ENCODE peak calls at places on chromosomes 11 and 22, in seven cellular contexts. S is thoracic aorta; K is ascending aorta; V is tibial nerve; B is mesendoderm; Y is Jurkat, Clone E6-1; T is aorta. W is an unnamed sample.

GRCh38 chr11:133930767-133931448 is 25.9 kb downstream of the IGSF9B start:
- DNase-seq in S (no peak), K (no peak), V (no peak), B (no peak), Y (no peak), T (peak), W (no peak)

GRCh38 chr11:8871283-8871775 is 39.7 kb upstream of the AKIP1 start:
- DNase-seq in S (no peak), K (no peak), V (peak), B (peak), Y (no peak), T (no peak), W (peak)

GRCh38 chr11:99257131-99257530 is 236.4 kb downstream of the CNTN5 start:
- DNase-seq in S (no peak), K (no peak), V (no peak), B (peak), Y (no peak), T (no peak), W (no peak)

GRCh38 chr11:33598426-33599069 is 102.1 kb downstream of the C11orf91 start:
- DNase-seq in S (no peak), K (no peak), V (no peak), B (peak), Y (no peak), T (no peak), W (no peak)

GRCh38 chr11:88807349-88807748 is 258.4 kb downstream of the GRM5 start:
- DNase-seq in S (no peak), K (no peak), V (no peak), B (peak), Y (no peak), T (no peak), W (no peak)

GRCh38 chr11:22331771-22332170 is 6.4 kb upstream of the SLC17A6 start:
- DNase-seq in S (no peak), K (no peak), V (no peak), B (no peak), Y (no peak), T (no peak), W (no peak)

GRCh38 chr11:133134561-133135173 is 397.6 kb downstream of the OPCML start:
- DNase-seq in S (no peak), K (no peak), V (no peak), B (peak), Y (peak), T (no peak), W (no peak)

GRCh38 chr11:46345131-46345597 is 2.1 kb upstream of the DGKZ start:
- DNase-seq in S (no peak), K (no peak), V (no peak), B (peak), Y (no peak), T (no peak), W (no peak)

GRCh38 chr22:28710889-28711285 is 30.7 kb downstream of the CHEK2 start:
- DNase-seq in S (no peak), K (no peak), V (no peak), B (no peak), Y (no peak), T (no peak), W (no peak)

GRCh38 chr22:39748877-39749276 is 144.7 kb downstream of the ENTHD1 start:
- DNase-seq in S (no peak), K (no peak), V (no peak), B (no peak), Y (no peak), T (no peak), W (no peak)

GRCh38 chr22:21796863-21797262 is 61.3 kb upstream of the YPEL1 start:
- DNase-seq in S (no peak), K (no peak), V (no peak), B (no peak), Y (no peak), T (no peak), W (no peak)

GRCh38 chr22:18968011-18968749 is 32.1 kb upstream of the PRODH start:
- DNase-seq in S (no peak), K (no peak), V (no peak), B (peak), Y (no peak), T (peak), W (no peak)

GRCh38 chr11:65576867-65577755 is 1.3 kb downstream of the EHBP1L1 start:
- DNase-seq in S (peak), K (peak), V (no peak), B (no peak), Y (no peak), T (peak), W (no peak)

GRCh38 chr22:40533712-40534378 is 102.7 kb downstream of the MRTFA start:
- DNase-seq in S (no peak), K (no peak), V (no peak), B (peak), Y (peak), T (no peak), W (no peak)

GRCh38 chr22:24592846-24593809 is at the start of gene LRRC75B:
- DNase-seq in S (peak), K (peak), V (peak), B (peak), Y (no peak), T (peak), W (peak)

GRCh38 chr11:65556470-65557279 is 1.5 kb downstream of the LTBP3 start:
- DNase-seq in S (no peak), K (no peak), V (no peak), B (no peak), Y (no peak), T (no peak), W (no peak)

GRCh38 chr11:69244286-69244685 is 49.7 kb upstream of the MYEOV start:
- DNase-seq in S (no peak), K (no peak), V (no peak), B (no peak), Y (no peak), T (peak), W (peak)

GRCh38 chr11:80441821-80442220 is 1001.0 kb upstream of the TENM4 start:
- DNase-seq in S (no peak), K (no peak), V (no peak), B (no peak), Y (no peak), T (no peak), W (no peak)

GRCh38 chr11:45614196-45614828 is 51.1 kb downstream of the CHST1 start:
- DNase-seq in S (no peak), K (no peak), V (no peak), B (no peak), Y (no peak), T (no peak), W (no peak)

GRCh38 chr11:36077368-36077767 is 133.5 kb downstream of the LDLRAD3 start:
- DNase-seq in S (no peak), K (no peak), V (no peak), B (no peak), Y (no peak), T (no peak), W (no peak)

GRCh38 chr11:123434911-123435310 is 4.8 kb downstream of the GRAMD1B start:
- DNase-seq in S (no peak), K (no peak), V (no peak), B (peak), Y (no peak), T (no peak), W (no peak)

GRCh38 chr22:50148991-50149721 is 21.4 kb upstream of the PANX2 start:
- DNase-seq in S (no peak), K (no peak), V (no peak), B (peak), Y (peak), T (no peak), W (no peak)

GRCh38 chr11:127966821-127967220 is 620.5 kb downstream of the ETS1 start:
- DNase-seq in S (no peak), K (no peak), V (no peak), B (no peak), Y (no peak), T (no peak), W (no peak)

GRCh38 chr11:2901854-2902783 is 16.5 kb upstream of the CDKN1C start:
- DNase-seq in S (peak), K (peak), V (peak), B (peak), Y (peak), T (peak), W (peak)

GRCh38 chr22:31861226-31861840 is 83.0 kb upstream of the YWHAH start:
- DNase-seq in S (no peak), K (no peak), V (no peak), B (no peak), Y (no peak), T (no peak), W (no peak)

GRCh38 chr22:46071451-46072029 is 78.8 kb upstream of the PPARA start:
- DNase-seq in S (peak), K (peak), V (peak), B (no peak), Y (peak), T (peak), W (peak)

GRCh38 chr11:18540207-18541009 is 13.7 kb upstream of the TSG101 start:
- DNase-seq in S (no peak), K (no peak), V (no peak), B (peak), Y (peak), T (no peak), W (no peak)

GRCh38 chr11:16917941-16918340 is 96.3 kb downstream of the PLEKHA7 start:
- DNase-seq in S (no peak), K (no peak), V (no peak), B (no peak), Y (no peak), T (no peak), W (no peak)

GRCh38 chr11:32960553-32961164 is 55.0 kb upstream of the DEPDC7 start:
- DNase-seq in S (no peak), K (no peak), V (no peak), B (peak), Y (peak), T (no peak), W (no peak)

GRCh38 chr22:46592390-46592872 is 27.8 kb upstream of the GRAMD4 start:
- DNase-seq in S (no peak), K (no peak), V (no peak), B (peak), Y (peak), T (peak), W (no peak)

GRCh38 chr11:84993386-84993785 is 633.8 kb downstream of the DLG2 start:
- DNase-seq in S (no peak), K (no peak), V (no peak), B (peak), Y (no peak), T (no peak), W (no peak)

GRCh38 chr11:96339704-96340554 is 3.1 kb downstream of the MAML2 start:
- DNase-seq in S (no peak), K (no peak), V (no peak), B (no peak), Y (no peak), T (no peak), W (no peak)

DNA sequence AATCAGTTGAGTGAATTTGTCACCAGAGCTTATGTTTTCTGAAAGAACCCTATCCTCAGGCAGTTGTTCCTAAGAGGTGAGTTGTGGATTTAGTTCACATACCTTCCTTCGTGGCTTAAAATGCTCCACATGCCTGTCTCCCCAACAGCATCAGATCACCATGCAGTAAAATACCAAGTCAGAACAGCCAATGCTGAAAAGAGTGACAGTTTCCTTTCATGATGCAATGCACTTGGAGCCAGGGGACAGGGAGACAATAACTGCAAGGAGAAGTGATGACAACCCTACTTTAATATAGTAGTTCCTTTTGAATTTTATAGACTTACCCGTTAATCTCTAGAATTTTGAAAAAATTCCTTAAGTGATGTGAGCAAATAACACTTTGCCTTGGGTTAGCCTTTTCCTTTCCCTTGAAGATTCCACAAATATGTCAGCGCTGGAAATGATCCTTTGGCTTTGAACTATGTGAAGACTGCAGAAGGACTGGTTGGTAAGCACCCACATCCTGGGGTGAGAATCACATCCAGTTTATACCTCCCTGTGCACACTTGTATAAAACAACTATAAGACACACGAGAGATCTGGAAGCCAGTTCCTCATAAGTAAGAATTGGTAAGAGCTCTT is 71.2 kb downstream of the PIWIL4 start:
- DNase-seq in S (no peak), K (no peak), V (no peak), B (peak), Y (no peak), T (no peak), W (no peak)
- H3K4me3 ChIP-seq in S (peak), K (peak), V (no peak), B (no peak), Y (no peak), T (no peak), W (peak)

DNA sequence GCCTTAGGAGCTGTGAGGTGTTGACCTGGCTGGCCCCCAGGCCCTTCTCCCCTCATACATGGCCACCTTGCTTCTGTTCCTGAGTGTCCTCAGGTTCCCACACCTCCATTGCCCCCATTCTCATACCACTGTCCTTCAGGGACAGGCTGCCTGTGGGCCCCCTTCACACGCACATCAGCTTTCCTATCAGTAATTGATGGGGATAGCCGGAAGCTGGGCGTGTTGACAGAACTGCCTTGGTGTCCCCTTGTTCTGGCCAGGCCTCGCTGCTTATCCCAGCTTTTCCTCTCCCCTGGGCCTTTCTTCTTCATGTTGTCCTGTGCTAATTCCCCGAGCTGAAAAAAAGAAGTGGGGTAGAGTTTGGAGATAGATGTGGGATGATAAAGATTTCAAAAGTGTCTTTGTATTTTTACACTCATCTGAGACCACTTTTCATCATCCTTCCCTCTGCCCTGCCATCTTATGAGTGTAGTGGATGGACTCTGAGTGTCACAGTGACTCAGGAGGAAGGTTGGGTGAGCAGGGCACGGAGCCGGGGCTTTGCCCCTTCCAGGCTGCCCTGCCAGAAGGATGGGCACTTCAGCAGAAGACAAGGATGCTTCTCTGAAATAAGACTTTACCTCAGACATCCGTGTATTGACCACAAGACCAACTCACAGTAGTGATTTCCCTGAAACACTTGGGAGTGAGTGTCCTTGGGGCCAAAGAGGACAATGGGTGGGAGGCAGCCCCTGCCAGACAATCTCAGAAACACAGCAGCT is 42.8 kb downstream of the MED15 start:
- DNase-seq in S (no peak), K (no peak), V (no peak), B (no peak), Y (no peak), T (peak), W (no peak)
- H3K4me3 ChIP-seq in S (peak), K (peak), V (no peak), B (no peak), Y (no peak), T (no peak), W (no peak)

DNA sequence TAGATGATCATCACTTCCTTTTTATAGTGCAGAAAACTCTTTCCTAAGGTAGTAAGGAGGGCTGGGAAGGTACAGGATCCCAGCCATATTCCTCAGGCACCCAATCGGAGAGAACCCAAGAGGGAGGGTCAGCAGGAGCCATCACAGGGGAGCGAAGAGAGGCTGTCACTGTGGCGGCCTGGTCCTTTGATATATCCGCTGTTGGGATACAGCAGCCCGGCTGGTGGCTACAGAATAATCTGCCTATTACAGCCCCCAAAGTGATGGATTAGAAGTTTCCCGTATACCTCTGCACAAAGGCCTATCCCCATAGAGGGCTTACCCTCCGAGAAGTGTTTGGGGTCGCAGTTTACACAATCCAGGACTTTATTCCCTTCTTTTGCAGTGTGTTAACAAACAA is 48.5 kb downstream of the OR4D9 start:
- DNase-seq in S (no peak), K (no peak), V (no peak), B (peak), Y (no peak), T (no peak), W (peak)
- H3K4me3 ChIP-seq in S (peak), K (peak), V (peak), B (no peak), Y (no peak), T (no peak), W (peak)

DNA sequence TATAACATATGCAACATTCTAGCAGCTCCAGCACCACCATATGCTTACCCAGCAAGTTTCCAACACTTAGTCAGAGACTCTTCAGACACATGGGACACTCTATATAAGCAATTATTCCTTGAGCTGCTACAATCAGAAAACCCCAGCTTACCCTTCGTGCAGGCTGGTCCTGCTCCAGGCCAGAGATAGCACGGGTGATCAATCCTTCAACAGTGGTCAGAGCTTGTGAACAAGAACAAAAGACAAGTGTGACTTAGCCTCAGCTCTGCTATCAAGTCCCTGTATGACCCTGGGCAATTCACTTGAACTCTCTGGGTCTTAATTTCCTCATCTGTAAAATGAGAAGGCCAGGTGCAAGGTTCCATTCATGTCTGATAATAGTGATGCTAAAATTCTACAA is 1.5 kb downstream of the ZPR1 start:
- DNase-seq in S (no peak), K (no peak), V (no peak), B (no peak), Y (no peak), T (no peak), W (no peak)
- H3K4me3 ChIP-seq in S (peak), K (peak), V (no peak), B (no peak), Y (no peak), T (no peak), W (no peak)

DNA sequence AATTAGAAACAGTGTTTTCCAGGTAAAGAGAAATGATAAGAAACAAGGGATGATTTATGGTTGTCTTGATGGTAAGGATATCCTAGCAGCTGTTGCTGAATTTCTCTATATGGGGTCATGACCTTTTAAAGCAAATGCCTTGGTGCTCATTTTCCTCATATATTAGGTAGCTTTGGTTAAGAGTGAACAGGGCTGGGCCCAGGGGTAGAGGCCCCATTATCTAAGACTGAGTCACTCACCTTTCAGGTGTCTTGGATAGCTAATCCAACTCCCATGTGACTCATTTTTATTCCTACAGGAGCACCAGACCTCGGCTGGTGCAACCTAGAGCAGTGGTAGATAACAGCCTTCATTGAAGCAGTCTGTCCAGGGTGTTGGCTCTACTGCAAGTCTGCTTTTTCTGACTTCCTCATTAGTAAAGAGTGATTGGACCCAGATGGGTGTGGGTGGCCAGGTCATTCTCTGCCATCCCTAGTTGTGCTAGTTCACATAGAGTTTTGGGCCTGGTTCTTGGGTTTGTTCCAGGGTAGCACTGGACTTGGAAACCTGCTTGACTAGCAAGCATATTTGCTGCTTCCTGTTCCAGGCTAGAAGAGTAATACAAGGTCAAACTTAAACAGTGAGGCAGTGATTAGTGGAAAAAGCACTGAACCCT is 37.4 kb downstream of the CTNND1 start:
- DNase-seq in S (no peak), K (no peak), V (no peak), B (peak), Y (no peak), T (no peak), W (peak)
- H3K4me3 ChIP-seq in S (no peak), K (no peak), V (no peak), B (no peak), Y (no peak), T (no peak), W (no peak)

GRCh38 chr22:43199541-43199940 is 12.6 kb upstream of the TTLL12 start:
- DNase-seq in S (no peak), K (no peak), V (no peak), B (no peak), Y (no peak), T (no peak), W (no peak)

GRCh38 chr22:43197271-43197941 is 10.5 kb upstream of the TTLL12 start:
- DNase-seq in S (no peak), K (no peak), V (no peak), B (no peak), Y (no peak), T (no peak), W (peak)

GRCh38 chr22:43198936-43199335 is 12.0 kb upstream of the TTLL12 start:
- DNase-seq in S (no peak), K (no peak), V (no peak), B (no peak), Y (no peak), T (no peak), W (no peak)

GRCh38 chr22:43200031-43200430 is 13.1 kb upstream of the TTLL12 start:
- DNase-seq in S (no peak), K (no peak), V (no peak), B (no peak), Y (no peak), T (no peak), W (no peak)

GRCh38 chr22:43198126-43198525 is 11.2 kb upstream of the TTLL12 start:
- DNase-seq in S (no peak), K (no peak), V (no peak), B (no peak), Y (no peak), T (no peak), W (no peak)
- H3K4me3 ChIP-seq in S (no peak), K (no peak), V (no peak), B (no peak), Y (no peak), T (no peak), W (no peak)